ENCODE peak calls at places on chromosomes 7 and 10, in five cellular contexts. E is CD8-positive, alpha-beta T cell; W is upper lobe of right lung; M is GM23338; O is GM23248. B is an unnamed sample.

GRCh38 chr10:13658256-13658655 is 71.5 kb downstream of the PRPF18 start:
- DNase-seq in W (no peak), M (no peak), E (no peak), O (no peak), B (no peak)

GRCh38 chr7:94431203-94431602 is 36.5 kb downstream of the COL1A2 start:
- DNase-seq in E (no peak), W (no peak), M (no peak), O (peak), B (no peak)

GRCh38 chr10:95519132-95519487 is 42.1 kb downstream of the SORBS1 start:
- DNase-seq in M (no peak), W (no peak), E (no peak), O (no peak), B (no peak)

GRCh38 chr7:8418627-8419245 is 14.7 kb upstream of the NXPH1 start:
- DNase-seq in E (peak), O (peak), W (no peak), M (peak), B (no peak)

GRCh38 chr10:121935702-121936101 is 7.9 kb upstream of the ATE1 start:
- DNase-seq in M (no peak), E (no peak), O (no peak), W (no peak), B (no peak)

GRCh38 chr7:9498303-9498702 is 1064.9 kb downstream of the NXPH1 start:
- DNase-seq in W (no peak), E (no peak), M (no peak), O (no peak), B (no peak)

GRCh38 chr10:2049560-2049959 is 312.2 kb upstream of the ADARB2 start:
- DNase-seq in W (no peak), M (no peak), E (no peak), O (no peak), B (no peak)

GRCh38 chr10:97333601-97334369 is 744 bp downstream of the FRAT2 start:
- DNase-seq in O (peak), W (peak), M (peak), E (peak), B (peak)

GRCh38 chr7:77450054-77450453 is 33.9 kb upstream of the GSAP start:
- DNase-seq in O (peak), M (no peak), W (no peak), E (no peak), B (no peak)

GRCh38 chr10:63765126-63765525 is 243.9 kb downstream of the REEP3 start:
- DNase-seq in E (no peak), W (no peak), M (no peak), O (peak), B (no peak)

GRCh38 chr7:23020742-23021401 is 6.9 kb upstream of the HYCC1 start:
- DNase-seq in M (no peak), O (peak), W (no peak), E (no peak), B (no peak)

GRCh38 chr7:131638641-131639430 is 82.4 kb upstream of the PODXL start:
- DNase-seq in O (no peak), M (no peak), W (no peak), E (no peak), B (no peak)

GRCh38 chr10:58023341-58024073 is 244.2 kb downstream of the IPMK start:
- DNase-seq in E (no peak), O (peak), M (no peak), W (no peak), B (no peak)

GRCh38 chr10:79981673-79982485 is 33.0 kb upstream of the SFTPD start:
- DNase-seq in M (peak), W (peak), O (peak), E (no peak), B (no peak)

GRCh38 chr10:34530778-34531177 is 284.3 kb downstream of the PARD3 start:
- DNase-seq in O (no peak), E (no peak), M (no peak), W (no peak), B (no peak)

GRCh38 chr10:71396714-71397339 is at the start of gene CDH23:
- DNase-seq in W (peak), O (peak), E (no peak), M (peak), B (no peak)

GRCh38 chr7:128115326-128115820 is 84.1 kb upstream of the LRRC4 start:
- DNase-seq in O (peak), M (no peak), W (no peak), E (no peak), B (no peak)

GRCh38 chr10:79984851-79985250 is 35.9 kb upstream of the SFTPD start:
- DNase-seq in W (peak), E (no peak), M (no peak), O (no peak), B (no peak)

GRCh38 chr7:44564606-44565005 is 9.1 kb downstream of the DDX56 start:
- DNase-seq in M (no peak), E (no peak), W (no peak), O (no peak), B (no peak)

GRCh38 chr10:52644678-52645434 is 127.7 kb downstream of the MBL2 start:
- DNase-seq in W (no peak), O (peak), E (no peak), M (peak), B (no peak)

GRCh38 chr7:141590666-141591065 is 39.5 kb downstream of the AGK start:
- DNase-seq in M (no peak), E (no peak), W (no peak), O (peak), B (no peak)

GRCh38 chr7:159046300-159046699 is 98.4 kb downstream of the VIPR2 start:
- DNase-seq in E (no peak), W (no peak), M (no peak), O (no peak), B (no peak)

GRCh38 chr10:102231357-102232318 is 5.5 kb downstream of the ELOVL3 start:
- DNase-seq in M (peak), O (peak), W (peak), E (peak), B (peak)

GRCh38 chr7:119969054-119969453 is 303.9 kb upstream of the KCND2 start:
- DNase-seq in O (no peak), W (no peak), M (no peak), E (no peak), B (no peak)

GRCh38 chr10:69438531-69439349 is 12.5 kb upstream of the TSPAN15 start:
- DNase-seq in O (peak), W (peak), M (no peak), E (no peak), B (no peak)

GRCh38 chr10:80471009-80471408 is 16.9 kb downstream of the TSPAN14 start:
- DNase-seq in E (no peak), W (no peak), O (no peak), M (no peak), B (no peak)

GRCh38 chr10:13712799-13713581 is 126.2 kb downstream of the PRPF18 start:
- DNase-seq in E (no peak), O (peak), M (no peak), W (peak), B (no peak)

GRCh38 chr7:137940656-137941518 is 61.0 kb downstream of the CREB3L2 start:
- DNase-seq in E (no peak), M (no peak), W (no peak), O (no peak), B (no peak)

DNA sequence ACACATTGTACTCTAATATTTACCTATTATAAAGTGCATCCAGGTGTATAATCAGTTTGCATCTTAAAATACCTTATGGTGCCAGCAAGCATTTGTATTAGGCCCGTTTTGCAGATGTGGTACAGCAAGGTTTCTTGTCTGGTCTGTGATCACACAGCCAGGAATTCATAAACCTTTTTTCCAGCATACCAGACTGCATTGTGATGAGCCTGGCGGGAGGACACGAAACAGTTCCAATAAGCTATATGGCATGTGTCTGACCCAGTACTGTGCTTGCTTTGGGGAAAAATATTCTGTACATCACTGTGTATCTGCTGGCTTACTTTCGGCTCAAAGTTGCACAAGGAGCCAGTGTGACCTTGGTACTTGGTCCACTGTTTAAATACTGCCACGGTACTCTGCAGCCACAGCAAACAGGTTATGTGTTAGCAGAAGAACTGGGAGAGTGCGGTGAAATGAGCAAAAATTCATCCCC is 36.3 kb downstream of the CHN2 start:
- DNase-seq in O (no peak), M (no peak), W (no peak), E (no peak), B (no peak)
- H3K27ac ChIP-seq in O (no peak), M (no peak), W (no peak), E (no peak), B (no peak)

GRCh38 chr7:42095791-42096190 is 141.2 kb downstream of the GLI3 start:
- DNase-seq in O (no peak), M (no peak), W (no peak), E (no peak), B (no peak)
- H3K27ac ChIP-seq in O (no peak), M (no peak), W (no peak), E (no peak), B (no peak)

GRCh38 chr7:116229359-116229758 is 19.0 kb downstream of the TES start:
- DNase-seq in E (no peak), W (no peak), M (no peak), O (no peak), B (no peak)
- H3K27ac ChIP-seq in E (no peak), W (no peak), M (no peak), O (no peak), B (no peak)

DNA sequence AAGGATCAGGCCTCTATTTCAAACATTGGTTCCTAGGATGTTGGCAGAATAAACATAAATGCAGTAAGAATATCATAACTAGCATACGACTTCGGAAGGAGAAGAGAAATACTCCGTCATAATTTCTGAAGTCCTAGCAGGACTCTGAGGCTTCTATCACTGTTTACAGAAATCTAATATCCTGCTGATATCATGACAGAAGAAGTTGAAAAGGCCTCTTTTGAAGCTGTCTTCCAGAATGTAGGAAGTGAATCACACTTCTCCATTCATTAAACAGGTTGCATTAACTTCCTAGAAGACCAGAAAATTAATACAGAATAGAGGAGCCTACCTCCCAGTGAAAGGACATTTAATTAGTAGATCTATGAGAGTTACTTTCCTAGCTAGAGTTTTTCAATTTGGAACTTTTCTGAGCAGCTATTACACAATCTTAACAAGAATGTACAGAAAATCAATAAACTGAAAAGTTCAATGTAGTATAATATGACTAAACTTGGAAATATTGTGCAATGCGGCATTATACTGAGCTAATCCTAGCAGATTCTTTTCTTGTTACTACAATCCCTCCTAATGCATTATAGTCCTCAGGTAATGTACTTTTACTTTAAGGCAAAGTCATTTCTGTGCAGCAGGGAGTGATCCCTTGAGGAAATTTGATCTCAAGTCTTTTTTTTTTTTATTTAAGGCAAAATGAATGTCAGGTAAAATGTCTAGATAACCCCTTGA is 622.6 kb upstream of the CELF2 start:
- DNase-seq in W (no peak), E (no peak), O (peak), M (no peak), B (no peak)
- H3K27ac ChIP-seq in W (no peak), E (no peak), O (no peak), M (no peak), B (no peak)

GRCh38 chr7:18555120-18555519 is 59.6 kb downstream of the HDAC9 start:
- DNase-seq in O (peak), W (no peak), E (no peak), M (no peak), B (no peak)

GRCh38 chr7:18553585-18554055 is 58.1 kb downstream of the HDAC9 start:
- DNase-seq in E (no peak), M (no peak), W (no peak), O (no peak), B (no peak)

GRCh38 chr7:18558910-18559309 is 63.4 kb downstream of the HDAC9 start:
- DNase-seq in M (no peak), O (no peak), E (no peak), W (no peak), B (no peak)

GRCh38 chr7:18555968-18556367 is 60.4 kb downstream of the HDAC9 start:
- DNase-seq in E (no peak), W (no peak), O (no peak), M (no peak), B (no peak)

DNA sequence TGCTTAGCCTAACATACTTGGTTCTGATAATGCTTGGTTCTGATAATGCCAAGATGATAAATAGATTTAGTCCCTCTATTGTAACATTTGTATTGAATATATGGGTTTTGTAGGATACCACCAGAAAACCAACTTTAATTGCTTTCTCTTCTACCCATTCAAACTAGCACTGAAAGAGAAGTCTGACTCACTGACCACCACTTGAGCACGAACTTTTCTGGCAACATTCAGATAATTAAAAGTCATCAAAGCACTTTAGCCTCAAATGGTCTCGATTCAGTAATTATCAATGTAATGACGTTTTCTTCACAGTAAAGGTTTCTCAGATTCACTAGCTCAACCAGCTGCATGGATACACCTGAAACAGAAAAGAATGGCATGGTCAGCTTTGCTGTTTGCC is 63.0 kb downstream of the HDAC9 start:
- DNase-seq in M (no peak), W (no peak), E (no peak), O (peak), B (no peak)
- H3K27ac ChIP-seq in M (no peak), W (no peak), E (no peak), O (no peak), B (no peak)

DNA sequence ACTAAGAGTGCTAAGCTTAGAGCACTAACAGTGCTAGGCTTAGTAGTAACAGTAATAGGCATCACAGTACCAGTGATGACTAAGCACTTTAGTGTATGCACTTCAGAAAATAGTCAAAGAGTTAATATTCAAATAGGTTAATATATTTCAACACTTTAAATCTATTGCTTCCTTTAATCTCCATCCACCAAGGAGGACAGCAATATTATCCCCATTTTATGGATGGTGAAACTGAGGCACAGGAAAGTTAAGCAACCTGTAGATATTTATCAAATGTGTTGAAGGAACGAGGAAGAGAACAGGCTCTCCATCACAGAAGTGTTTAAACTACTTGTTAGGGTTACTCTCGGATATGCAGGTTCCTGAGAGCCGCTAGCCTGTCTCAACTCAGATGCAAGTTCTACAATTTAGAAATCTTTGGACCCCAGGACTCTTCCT is 165.5 kb downstream of the PRKAG2 start:
- DNase-seq in W (no peak), E (no peak), M (no peak), O (no peak), B (no peak)
- H3K27ac ChIP-seq in W (peak), E (no peak), M (no peak), O (no peak), B (no peak)

GRCh38 chr7:79412915-79413314 is 40.6 kb downstream of the MAGI2 start:
- DNase-seq in E (no peak), M (no peak), W (no peak), O (no peak), B (no peak)
- H3K27ac ChIP-seq in E (no peak), M (no peak), W (no peak), O (no peak), B (no peak)

GRCh38 chr10:50512214-50512595 is 111.6 kb downstream of the SGMS1 start:
- DNase-seq in E (no peak), W (no peak), O (no peak), M (no peak), B (no peak)

GRCh38 chr10:50512743-50513416 is 110.9 kb downstream of the SGMS1 start:
- DNase-seq in W (no peak), M (no peak), E (no peak), O (no peak), B (no peak)

GRCh38 chr10:50513956-50514355 is 109.8 kb downstream of the SGMS1 start:
- DNase-seq in O (no peak), E (no peak), M (no peak), W (no peak), B (no peak)

GRCh38 chr10:50510517-50511473 is 113.0 kb downstream of the SGMS1 start:
- DNase-seq in W (no peak), M (no peak), E (no peak), O (no peak), B (no peak)

GRCh38 chr10:50511512-50512213 is 112.1 kb downstream of the SGMS1 start:
- DNase-seq in O (no peak), M (no peak), W (no peak), E (no peak), B (no peak)
- H3K27ac ChIP-seq in O (no peak), M (no peak), W (no peak), E (no peak), B (no peak)

GRCh38 chr10:116139886-116140285 is 133.1 kb downstream of the GFRA1 start:
- DNase-seq in E (no peak), W (no peak), O (no peak), M (no peak), B (no peak)

GRCh38 chr10:116134316-116134715 is 138.7 kb downstream of the GFRA1 start:
- DNase-seq in E (no peak), M (no peak), O (no peak), W (no peak), B (no peak)

GRCh38 chr10:116133641-116134040 is 139.4 kb downstream of the GFRA1 start:
- DNase-seq in W (no peak), O (no peak), E (no peak), M (no peak), B (no peak)

GRCh38 chr10:116143673-116144072 is 129.3 kb downstream of the GFRA1 start:
- DNase-seq in E (no peak), M (no peak), W (no peak), O (no peak), B (no peak)

GRCh38 chr10:116138897-116139296 is 134.1 kb downstream of the GFRA1 start:
- DNase-seq in O (no peak), M (no peak), W (no peak), E (no peak), B (no peak)
- H3K27ac ChIP-seq in O (no peak), M (no peak), W (no peak), E (no peak), B (no peak)

DNA sequence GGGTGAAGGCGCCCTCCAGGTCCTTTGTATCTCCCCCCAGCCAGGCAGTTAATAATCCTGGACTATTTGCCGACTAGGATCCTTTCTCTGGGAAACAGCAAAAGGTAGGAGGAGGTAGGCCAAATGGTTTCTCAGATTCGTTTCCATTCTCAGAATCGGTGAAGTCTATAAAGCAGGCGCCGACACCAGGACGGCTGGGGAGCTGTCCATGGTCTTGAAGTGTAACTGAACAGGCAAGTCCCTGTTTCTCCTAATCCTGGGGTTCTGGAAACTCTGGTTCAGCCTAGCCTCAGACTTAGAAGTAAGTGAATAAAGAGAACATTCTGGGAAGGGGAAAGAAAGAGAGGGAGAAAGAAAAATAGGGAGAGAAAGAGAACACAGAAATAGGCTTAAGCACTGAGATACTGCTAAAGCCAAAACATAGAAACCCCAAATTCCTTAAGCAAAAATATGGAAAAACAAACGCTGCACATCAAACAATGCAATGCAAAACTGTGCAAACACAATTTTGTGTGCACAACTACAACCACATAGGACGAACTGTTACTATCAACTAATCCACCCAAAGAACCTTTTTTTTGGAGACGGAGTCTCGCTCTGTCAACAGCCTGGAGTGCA is 11.1 kb upstream of the INA start:
- DNase-seq in E (peak), O (peak), M (peak), W (peak), B (no peak)
- H3K27ac ChIP-seq in E (no peak), O (no peak), M (no peak), W (no peak), B (no peak)